ENCODE peak calls at places on chromosomes 11 and 22, in seven cellular contexts. One of them, this sample, is unnamed.

GRCh38 chr11:63837719-63838118 is 1.2 kb upstream of the MARK2 start:
- DNase-seq in pancreas: no peak
- DNase-seq in GM13976: no peak
- DNase-seq in tibial artery: no peak
- DNase-seq in AG04450: no peak
- DNase-seq in K562: no peak
- DNase-seq in NB4: peak; percentile 57
- DNase-seq in this sample: peak; percentile 65

GRCh38 chr11:76185931-76186401 is 20.3 kb downstream of the WNT11 start:
- DNase-seq in pancreas: no peak
- DNase-seq in GM13976: no peak
- DNase-seq in tibial artery: peak; percentile 83
- DNase-seq in AG04450: no peak
- DNase-seq in K562: no peak
- DNase-seq in NB4: no peak
- DNase-seq in this sample: no peak

GRCh38 chr11:128532571-128533091 is 54.7 kb downstream of the ETS1 start:
- DNase-seq in pancreas: no peak
- DNase-seq in GM13976: no peak
- DNase-seq in tibial artery: no peak
- DNase-seq in AG04450: no peak
- DNase-seq in K562: no peak
- DNase-seq in NB4: no peak
- DNase-seq in this sample: no peak

GRCh38 chr11:58059011-58059358 is 28.2 kb downstream of the OR6Q1 start:
- DNase-seq in pancreas: no peak
- DNase-seq in GM13976: no peak
- DNase-seq in tibial artery: no peak
- DNase-seq in AG04450: peak; percentile 81
- DNase-seq in K562: no peak
- DNase-seq in NB4: no peak
- DNase-seq in this sample: no peak

GRCh38 chr11:117842131-117842941 is 17.8 kb upstream of the FXYD2 start:
- DNase-seq in pancreas: no peak
- DNase-seq in GM13976: no peak
- DNase-seq in tibial artery: peak; percentile 71
- DNase-seq in AG04450: no peak
- DNase-seq in K562: peak; percentile 12
- DNase-seq in NB4: peak; percentile 91
- DNase-seq in this sample: peak; percentile 95

GRCh38 chr11:30631148-30631547 is 45.0 kb upstream of the MPPED2 start:
- DNase-seq in pancreas: no peak
- DNase-seq in GM13976: no peak
- DNase-seq in tibial artery: no peak
- DNase-seq in AG04450: no peak
- DNase-seq in K562: no peak
- DNase-seq in NB4: no peak
- DNase-seq in this sample: no peak

GRCh38 chr11:63915961-63916836 is 765 bp downstream of the RCOR2 start:
- DNase-seq in pancreas: peak; percentile 49
- DNase-seq in GM13976: peak; percentile 74
- DNase-seq in tibial artery: peak; percentile 79
- DNase-seq in AG04450: no peak
- DNase-seq in K562: peak; percentile 76
- DNase-seq in NB4: peak; percentile 79
- DNase-seq in this sample: no peak

GRCh38 chr22:19663286-19663815 is 51.0 kb upstream of the SEPTIN5 start:
- DNase-seq in pancreas: peak; percentile 57
- DNase-seq in GM13976: peak; percentile 11
- DNase-seq in tibial artery: peak; percentile 74
- DNase-seq in AG04450: peak; percentile 36
- DNase-seq in K562: no peak
- DNase-seq in NB4: peak; percentile 71
- DNase-seq in this sample: no peak

GRCh38 chr22:44550666-44551491 is 52.8 kb upstream of the RTL6 start:
- DNase-seq in pancreas: no peak
- DNase-seq in GM13976: peak; percentile 51
- DNase-seq in tibial artery: peak; percentile 61
- DNase-seq in AG04450: peak; percentile 91
- DNase-seq in K562: no peak
- DNase-seq in NB4: peak; percentile 81
- DNase-seq in this sample: peak; percentile 76

GRCh38 chr11:62601114-62601363 is 626 bp downstream of the MTA2 start:
- DNase-seq in pancreas: no peak
- DNase-seq in GM13976: no peak
- DNase-seq in tibial artery: no peak
- DNase-seq in AG04450: no peak
- DNase-seq in K562: peak; percentile 56
- DNase-seq in NB4: peak; percentile 60
- DNase-seq in this sample: no peak

GRCh38 chr11:72831521-72832300 is 17.5 kb downstream of the ATG16L2 start:
- DNase-seq in pancreas: peak; percentile 86
- DNase-seq in GM13976: peak; percentile 65
- DNase-seq in tibial artery: peak; percentile 94
- DNase-seq in AG04450: no peak
- DNase-seq in K562: peak; percentile 85
- DNase-seq in NB4: peak; percentile 80
- DNase-seq in this sample: peak; percentile 78

GRCh38 chr11:94734563-94735275 is 33.4 kb upstream of the AMOTL1 start:
- DNase-seq in pancreas: no peak
- DNase-seq in GM13976: no peak
- DNase-seq in tibial artery: no peak
- DNase-seq in AG04450: no peak
- DNase-seq in K562: peak; percentile 45
- DNase-seq in NB4: peak; percentile 56
- DNase-seq in this sample: no peak

GRCh38 chr22:39205344-39206021 is 39.3 kb downstream of the PDGFB start:
- DNase-seq in pancreas: no peak
- DNase-seq in GM13976: peak; percentile 63
- DNase-seq in tibial artery: peak; percentile 47
- DNase-seq in AG04450: no peak
- DNase-seq in K562: peak; percentile 61
- DNase-seq in NB4: peak; percentile 59
- DNase-seq in this sample: peak; percentile 45

GRCh38 chr22:42317691-42318547 is 47.5 kb upstream of the TCF20 start:
- DNase-seq in pancreas: no peak
- DNase-seq in GM13976: no peak
- DNase-seq in tibial artery: no peak
- DNase-seq in AG04450: no peak
- DNase-seq in K562: no peak
- DNase-seq in NB4: no peak
- DNase-seq in this sample: no peak

GRCh38 chr11:122938557-122938956 is 43.1 kb downstream of the BSX start:
- DNase-seq in pancreas: no peak
- DNase-seq in GM13976: no peak
- DNase-seq in tibial artery: no peak
- DNase-seq in AG04450: no peak
- DNase-seq in K562: no peak
- DNase-seq in NB4: no peak
- DNase-seq in this sample: no peak

GRCh38 chr22:45785458-45785857 is 113.8 kb downstream of the ATXN10 start:
- DNase-seq in pancreas: peak; percentile 64
- DNase-seq in GM13976: no peak
- DNase-seq in tibial artery: no peak
- DNase-seq in AG04450: no peak
- DNase-seq in K562: no peak
- DNase-seq in NB4: no peak
- DNase-seq in this sample: no peak

GRCh38 chr22:23651676-23652075 is 19.6 kb upstream of the DRICH1 start:
- DNase-seq in pancreas: no peak
- DNase-seq in GM13976: no peak
- DNase-seq in tibial artery: no peak
- DNase-seq in AG04450: no peak
- DNase-seq in K562: no peak
- DNase-seq in NB4: no peak
- DNase-seq in this sample: no peak

GRCh38 chr11:72589802-72590761 is 84.1 kb downstream of the PDE2A start:
- DNase-seq in pancreas: peak; percentile 63
- DNase-seq in GM13976: peak; percentile 72
- DNase-seq in tibial artery: no peak
- DNase-seq in AG04450: no peak
- DNase-seq in K562: peak; percentile 59
- DNase-seq in NB4: peak; percentile 69
- DNase-seq in this sample: no peak

GRCh38 chr11:64650923-64651523 is 60.0 kb downstream of the SLC22A12 start:
- DNase-seq in pancreas: no peak
- DNase-seq in GM13976: peak; percentile 67
- DNase-seq in tibial artery: no peak
- DNase-seq in AG04450: no peak
- DNase-seq in K562: peak; percentile 60
- DNase-seq in NB4: peak; percentile 72
- DNase-seq in this sample: no peak

GRCh38 chr22:37270928-37271650 is 11.2 kb upstream of the CYTH4 start:
- DNase-seq in pancreas: no peak
- DNase-seq in GM13976: no peak
- DNase-seq in tibial artery: no peak
- DNase-seq in AG04450: no peak
- DNase-seq in K562: no peak
- DNase-seq in NB4: peak; percentile 67
- DNase-seq in this sample: peak; percentile 87

GRCh38 chr11:119338946-119339580 is 1.6 kb downstream of the C1QTNF5 start:
- DNase-seq in pancreas: no peak
- DNase-seq in GM13976: no peak
- DNase-seq in tibial artery: peak; percentile 76
- DNase-seq in AG04450: no peak
- DNase-seq in K562: no peak
- DNase-seq in NB4: no peak
- DNase-seq in this sample: no peak

GRCh38 chr22:47997052-47997568 is 1234.7 kb downstream of the TBC1D22A start:
- DNase-seq in pancreas: no peak
- DNase-seq in GM13976: no peak
- DNase-seq in tibial artery: no peak
- DNase-seq in AG04450: no peak
- DNase-seq in K562: no peak
- DNase-seq in NB4: no peak
- DNase-seq in this sample: no peak

DNA sequence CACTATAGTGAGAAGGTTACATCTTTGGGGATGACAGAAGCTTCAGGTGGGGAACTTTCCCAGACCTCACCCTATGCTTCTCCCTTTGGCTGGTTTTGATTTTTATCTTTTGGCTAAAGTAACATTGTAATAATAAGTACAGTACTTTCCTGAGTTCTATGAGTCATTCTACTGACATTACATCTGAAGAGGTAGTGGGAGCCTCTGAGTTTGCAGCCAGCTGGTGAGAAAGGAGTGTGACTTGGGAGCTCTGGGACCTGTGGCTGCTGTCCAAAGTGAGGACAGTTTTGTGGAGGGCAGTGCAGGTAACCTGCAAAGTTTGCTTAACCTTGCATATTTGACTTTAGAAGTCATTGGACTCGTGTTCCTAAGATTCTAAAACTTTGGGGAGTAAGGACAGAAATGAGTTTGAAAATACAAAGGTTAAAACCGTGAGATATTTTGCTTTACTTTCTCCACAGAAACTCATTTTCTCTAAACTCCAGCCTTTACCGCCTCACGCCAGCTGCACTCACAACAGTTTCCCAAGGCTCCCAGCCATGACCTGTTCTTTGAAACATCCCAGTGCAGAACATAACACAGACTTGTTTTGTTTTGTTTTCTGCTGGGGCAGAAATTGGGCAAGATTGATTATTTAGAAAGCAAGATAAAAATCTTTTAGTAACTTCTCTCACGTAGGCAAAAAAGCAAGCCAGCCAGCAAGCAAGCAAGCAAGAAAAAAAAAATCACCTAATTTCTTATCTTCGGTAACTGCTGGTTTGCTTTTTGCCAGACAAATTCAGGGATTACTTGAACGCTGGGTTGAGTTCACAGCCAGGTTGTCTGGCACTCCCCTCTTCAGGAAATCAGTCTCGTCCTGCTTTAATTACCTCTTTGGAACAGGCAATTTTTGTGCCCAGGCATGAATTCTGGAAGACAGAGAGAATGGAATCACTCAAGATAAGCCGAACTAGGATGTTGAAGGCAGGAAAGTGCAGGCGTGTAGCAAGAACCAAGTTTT is 478.3 kb upstream of the ISX start:
- DNase-seq in pancreas: peak; percentile 40
- DNase-seq in GM13976: no peak
- DNase-seq in tibial artery: no peak
- DNase-seq in AG04450: no peak
- DNase-seq in K562: no peak
- DNase-seq in NB4: no peak
- DNase-seq in this sample: no peak
- TF ChIP-seq CTCF in pancreas: no peak
- TF ChIP-seq CTCF in GM13976: no peak
- TF ChIP-seq CTCF in tibial artery: no peak
- TF ChIP-seq CTCF in AG04450: no peak
- TF ChIP-seq CTCF in K562: no peak
- TF ChIP-seq CTCF in NB4: no peak
- TF ChIP-seq CTCF in this sample: no peak

GRCh38 chr11:29432719-29433325 is 584.0 kb downstream of the KCNA4 start:
- DNase-seq in pancreas: no peak
- DNase-seq in GM13976: peak; percentile 22
- DNase-seq in tibial artery: no peak
- DNase-seq in AG04450: no peak
- DNase-seq in K562: peak; percentile 22
- DNase-seq in NB4: peak; percentile 10
- DNase-seq in this sample: no peak
- TF ChIP-seq CTCF in pancreas: peak; percentile 15
- TF ChIP-seq CTCF in GM13976: peak; percentile 22
- TF ChIP-seq CTCF in tibial artery: peak; percentile 29
- TF ChIP-seq CTCF in AG04450: peak; percentile 57
- TF ChIP-seq CTCF in K562: peak; percentile 43
- TF ChIP-seq CTCF in NB4: peak; percentile 11
- TF ChIP-seq CTCF in this sample: peak; percentile 60

GRCh38 chr22:29078869-29079207 is 6.0 kb downstream of the KREMEN1 start:
- DNase-seq in pancreas: no peak
- DNase-seq in GM13976: no peak
- DNase-seq in tibial artery: no peak
- DNase-seq in AG04450: no peak
- DNase-seq in K562: peak; percentile 31
- DNase-seq in NB4: no peak
- DNase-seq in this sample: no peak

GRCh38 chr22:29080061-29080975 is 7.5 kb downstream of the KREMEN1 start:
- DNase-seq in pancreas: no peak
- DNase-seq in GM13976: no peak
- DNase-seq in tibial artery: no peak
- DNase-seq in AG04450: no peak
- DNase-seq in K562: no peak
- DNase-seq in NB4: peak; percentile 83
- DNase-seq in this sample: no peak

GRCh38 chr22:29081499-29082236 is 8.8 kb downstream of the KREMEN1 start:
- DNase-seq in pancreas: no peak
- DNase-seq in GM13976: no peak
- DNase-seq in tibial artery: no peak
- DNase-seq in AG04450: no peak
- DNase-seq in K562: no peak
- DNase-seq in NB4: no peak
- DNase-seq in this sample: no peak

GRCh38 chr22:29078036-29078868 is 5.4 kb downstream of the KREMEN1 start:
- DNase-seq in pancreas: no peak
- DNase-seq in GM13976: no peak
- DNase-seq in tibial artery: no peak
- DNase-seq in AG04450: no peak
- DNase-seq in K562: no peak
- DNase-seq in NB4: no peak
- DNase-seq in this sample: no peak

GRCh38 chr22:29079218-29079901 is 6.5 kb downstream of the KREMEN1 start:
- DNase-seq in pancreas: no peak
- DNase-seq in GM13976: no peak
- DNase-seq in tibial artery: no peak
- DNase-seq in AG04450: no peak
- DNase-seq in K562: peak; percentile 26
- DNase-seq in NB4: no peak
- DNase-seq in this sample: no peak
- TF ChIP-seq CTCF in pancreas: no peak
- TF ChIP-seq CTCF in GM13976: no peak
- TF ChIP-seq CTCF in tibial artery: no peak
- TF ChIP-seq CTCF in AG04450: no peak
- TF ChIP-seq CTCF in K562: no peak
- TF ChIP-seq CTCF in NB4: no peak
- TF ChIP-seq CTCF in this sample: no peak

GRCh38 chr11:19323502-19323901 is 82.8 kb upstream of the E2F8 start:
- DNase-seq in pancreas: no peak
- DNase-seq in GM13976: no peak
- DNase-seq in tibial artery: no peak
- DNase-seq in AG04450: no peak
- DNase-seq in K562: no peak
- DNase-seq in NB4: no peak
- DNase-seq in this sample: no peak
- TF ChIP-seq CTCF in pancreas: no peak
- TF ChIP-seq CTCF in GM13976: no peak
- TF ChIP-seq CTCF in tibial artery: no peak
- TF ChIP-seq CTCF in AG04450: peak; percentile 33
- TF ChIP-seq CTCF in K562: peak; percentile 40
- TF ChIP-seq CTCF in NB4: no peak
- TF ChIP-seq CTCF in this sample: no peak

This sample was measured in CD14-positive monocyte.